ENCODE peak calls at places on chromosomes 6 and 20, in ten cellular contexts. One of them, this sample, is unnamed.

GRCh38 chr6:135583256-135583758 is 85.8 kb upstream of the AHI1 start:
- DNase-seq in hippocampal formation: no peak
- DNase-seq in CD4-positive, alpha-beta memory T cell: no peak
- DNase-seq in SK-N-SH: no peak
- DNase-seq in NCI-H1092: no peak
- DNase-seq in mammary epithelial cell: no peak
- DNase-seq in AG20443: peak; percentile 15
- DNase-seq in left cardiac atrium: no peak
- DNase-seq in GM20000: no peak
- DNase-seq in NCI-H345: no peak
- DNase-seq in this sample: no peak

GRCh38 chr6:14037402-14038277 is 79.9 kb upstream of the CD83 start:
- DNase-seq in left cardiac atrium: no peak
- DNase-seq in mammary epithelial cell: peak; percentile 16
- DNase-seq in NCI-H1092: no peak
- DNase-seq in NCI-H345: no peak
- DNase-seq in hippocampal formation: no peak
- DNase-seq in GM20000: no peak
- DNase-seq in AG20443: peak; percentile 84
- DNase-seq in SK-N-SH: no peak
- DNase-seq in CD4-positive, alpha-beta memory T cell: no peak
- DNase-seq in this sample: no peak

GRCh38 chr6:35083507-35083906 is 57.6 kb downstream of the TCP11 start:
- DNase-seq in AG20443: no peak
- DNase-seq in NCI-H1092: no peak
- DNase-seq in left cardiac atrium: no peak
- DNase-seq in mammary epithelial cell: no peak
- DNase-seq in NCI-H345: no peak
- DNase-seq in GM20000: no peak
- DNase-seq in SK-N-SH: peak; percentile 23
- DNase-seq in CD4-positive, alpha-beta memory T cell: no peak
- DNase-seq in hippocampal formation: no peak
- DNase-seq in this sample: no peak

GRCh38 chr6:153028261-153028660 is 25.8 kb upstream of the MTRF1L start:
- DNase-seq in GM20000: no peak
- DNase-seq in AG20443: peak; percentile 9
- DNase-seq in NCI-H1092: no peak
- DNase-seq in mammary epithelial cell: no peak
- DNase-seq in hippocampal formation: no peak
- DNase-seq in left cardiac atrium: no peak
- DNase-seq in SK-N-SH: no peak
- DNase-seq in NCI-H345: no peak
- DNase-seq in CD4-positive, alpha-beta memory T cell: no peak
- DNase-seq in this sample: no peak

GRCh38 chr20:47223896-47224295 is 132.6 kb downstream of the ZMYND8 start:
- DNase-seq in NCI-H345: no peak
- DNase-seq in NCI-H1092: no peak
- DNase-seq in mammary epithelial cell: no peak
- DNase-seq in AG20443: no peak
- DNase-seq in GM20000: no peak
- DNase-seq in CD4-positive, alpha-beta memory T cell: no peak
- DNase-seq in SK-N-SH: no peak
- DNase-seq in left cardiac atrium: no peak
- DNase-seq in hippocampal formation: no peak
- DNase-seq in this sample: no peak

GRCh38 chr6:87697581-87698552 is 4.2 kb downstream of the AKIRIN2 start:
- DNase-seq in GM20000: no peak
- DNase-seq in AG20443: peak; percentile 35
- DNase-seq in NCI-H1092: no peak
- DNase-seq in SK-N-SH: peak; percentile 63
- DNase-seq in mammary epithelial cell: peak; percentile 27
- DNase-seq in left cardiac atrium: no peak
- DNase-seq in hippocampal formation: no peak
- DNase-seq in CD4-positive, alpha-beta memory T cell: no peak
- DNase-seq in NCI-H345: peak; percentile 63
- DNase-seq in this sample: no peak

GRCh38 chr6:52494298-52495072 is 74.3 kb downstream of the EFHC1 start:
- DNase-seq in NCI-H345: no peak
- DNase-seq in SK-N-SH: no peak
- DNase-seq in left cardiac atrium: no peak
- DNase-seq in mammary epithelial cell: no peak
- DNase-seq in hippocampal formation: no peak
- DNase-seq in GM20000: no peak
- DNase-seq in NCI-H1092: no peak
- DNase-seq in CD4-positive, alpha-beta memory T cell: no peak
- DNase-seq in AG20443: no peak
- DNase-seq in this sample: no peak

GRCh38 chr6:170473226-170473789 is 79.8 kb downstream of the PSMB1 start:
- DNase-seq in NCI-H1092: peak; percentile 44
- DNase-seq in GM20000: no peak
- DNase-seq in CD4-positive, alpha-beta memory T cell: no peak
- DNase-seq in NCI-H345: peak; percentile 23
- DNase-seq in hippocampal formation: no peak
- DNase-seq in SK-N-SH: no peak
- DNase-seq in mammary epithelial cell: no peak
- DNase-seq in left cardiac atrium: peak; percentile 39
- DNase-seq in AG20443: no peak
- DNase-seq in this sample: no peak

GRCh38 chr6:123925360-123925759 is 121.7 kb downstream of the NKAIN2 start:
- DNase-seq in GM20000: peak; percentile 16
- DNase-seq in CD4-positive, alpha-beta memory T cell: no peak
- DNase-seq in left cardiac atrium: no peak
- DNase-seq in NCI-H345: peak; percentile 42
- DNase-seq in SK-N-SH: no peak
- DNase-seq in NCI-H1092: no peak
- DNase-seq in hippocampal formation: no peak
- DNase-seq in AG20443: no peak
- DNase-seq in mammary epithelial cell: peak; percentile 84
- DNase-seq in this sample: peak; percentile 62

GRCh38 chr6:26064619-26065257 is 22.5 kb upstream of the HFE start:
- DNase-seq in mammary epithelial cell: peak; percentile 41
- DNase-seq in SK-N-SH: peak; percentile 46
- DNase-seq in NCI-H1092: peak; percentile 14
- DNase-seq in left cardiac atrium: no peak
- DNase-seq in CD4-positive, alpha-beta memory T cell: peak; percentile 69
- DNase-seq in NCI-H345: peak; percentile 58
- DNase-seq in AG20443: no peak
- DNase-seq in hippocampal formation: no peak
- DNase-seq in GM20000: no peak
- DNase-seq in this sample: peak; percentile 72

GRCh38 chr6:71468841-71469750 is 180.5 kb downstream of the OGFRL1 start:
- DNase-seq in AG20443: peak; percentile 86
- DNase-seq in mammary epithelial cell: peak; percentile 78
- DNase-seq in hippocampal formation: no peak
- DNase-seq in GM20000: no peak
- DNase-seq in left cardiac atrium: peak; percentile 21
- DNase-seq in SK-N-SH: no peak
- DNase-seq in NCI-H345: no peak
- DNase-seq in CD4-positive, alpha-beta memory T cell: no peak
- DNase-seq in NCI-H1092: no peak
- DNase-seq in this sample: no peak

GRCh38 chr6:43962458-43962857 is 164.8 kb downstream of the MRPL14 start:
- DNase-seq in left cardiac atrium: no peak
- DNase-seq in GM20000: no peak
- DNase-seq in NCI-H345: no peak
- DNase-seq in SK-N-SH: no peak
- DNase-seq in hippocampal formation: no peak
- DNase-seq in CD4-positive, alpha-beta memory T cell: no peak
- DNase-seq in NCI-H1092: no peak
- DNase-seq in AG20443: no peak
- DNase-seq in mammary epithelial cell: peak; percentile 40
- DNase-seq in this sample: no peak

GRCh38 chr6:7260291-7261029 is 52.5 kb downstream of the SSR1 start:
- DNase-seq in NCI-H345: no peak
- DNase-seq in mammary epithelial cell: no peak
- DNase-seq in left cardiac atrium: no peak
- DNase-seq in AG20443: no peak
- DNase-seq in NCI-H1092: no peak
- DNase-seq in SK-N-SH: no peak
- DNase-seq in GM20000: no peak
- DNase-seq in CD4-positive, alpha-beta memory T cell: no peak
- DNase-seq in hippocampal formation: no peak
- DNase-seq in this sample: no peak

GRCh38 chr6:54698974-54699373 is 147.6 kb upstream of the FAM83B start:
- DNase-seq in NCI-H1092: no peak
- DNase-seq in AG20443: peak; percentile 6
- DNase-seq in left cardiac atrium: no peak
- DNase-seq in SK-N-SH: no peak
- DNase-seq in CD4-positive, alpha-beta memory T cell: no peak
- DNase-seq in GM20000: peak; percentile 30
- DNase-seq in NCI-H345: no peak
- DNase-seq in hippocampal formation: no peak
- DNase-seq in mammary epithelial cell: peak; percentile 95
- DNase-seq in this sample: no peak

GRCh38 chr6:3913077-3913957 is 64.1 kb downstream of the FAM50B start:
- DNase-seq in GM20000: no peak
- DNase-seq in AG20443: peak; percentile 89
- DNase-seq in left cardiac atrium: peak; percentile 76
- DNase-seq in hippocampal formation: no peak
- DNase-seq in mammary epithelial cell: peak; percentile 96
- DNase-seq in SK-N-SH: no peak
- DNase-seq in CD4-positive, alpha-beta memory T cell: no peak
- DNase-seq in NCI-H1092: peak; percentile 8
- DNase-seq in NCI-H345: peak; percentile 23
- DNase-seq in this sample: peak; percentile 96

GRCh38 chr20:25296094-25297093 is 48.5 kb downstream of the PYGB start:
- DNase-seq in mammary epithelial cell: no peak
- DNase-seq in GM20000: peak; percentile 60
- DNase-seq in hippocampal formation: peak; percentile 43
- DNase-seq in left cardiac atrium: no peak
- DNase-seq in AG20443: peak; percentile 83
- DNase-seq in SK-N-SH: no peak
- DNase-seq in NCI-H345: peak; percentile 19
- DNase-seq in CD4-positive, alpha-beta memory T cell: peak; percentile 17
- DNase-seq in NCI-H1092: no peak
- DNase-seq in this sample: no peak

GRCh38 chr6:17984822-17985660 is 2.4 kb downstream of the KIF13A start:
- DNase-seq in mammary epithelial cell: peak; percentile 16
- DNase-seq in SK-N-SH: no peak
- DNase-seq in NCI-H1092: no peak
- DNase-seq in AG20443: no peak
- DNase-seq in CD4-positive, alpha-beta memory T cell: no peak
- DNase-seq in GM20000: no peak
- DNase-seq in left cardiac atrium: no peak
- DNase-seq in hippocampal formation: no peak
- DNase-seq in NCI-H345: no peak
- DNase-seq in this sample: no peak

GRCh38 chr6:128364766-128365519 is 155.5 kb downstream of the PTPRK start:
- DNase-seq in left cardiac atrium: no peak
- DNase-seq in mammary epithelial cell: no peak
- DNase-seq in AG20443: no peak
- DNase-seq in NCI-H345: no peak
- DNase-seq in GM20000: no peak
- DNase-seq in SK-N-SH: no peak
- DNase-seq in hippocampal formation: no peak
- DNase-seq in CD4-positive, alpha-beta memory T cell: no peak
- DNase-seq in NCI-H1092: no peak
- DNase-seq in this sample: no peak

GRCh38 chr6:32843321-32843978 is 397 bp downstream of the PSMB8 start:
- DNase-seq in mammary epithelial cell: no peak
- DNase-seq in GM20000: no peak
- DNase-seq in AG20443: no peak
- DNase-seq in left cardiac atrium: no peak
- DNase-seq in CD4-positive, alpha-beta memory T cell: no peak
- DNase-seq in SK-N-SH: no peak
- DNase-seq in hippocampal formation: no peak
- DNase-seq in NCI-H345: peak; percentile 22
- DNase-seq in NCI-H1092: no peak
- DNase-seq in this sample: no peak

GRCh38 chr6:15280023-15280422 is 34.2 kb downstream of the JARID2 start:
- DNase-seq in SK-N-SH: no peak
- DNase-seq in CD4-positive, alpha-beta memory T cell: no peak
- DNase-seq in NCI-H345: no peak
- DNase-seq in left cardiac atrium: no peak
- DNase-seq in NCI-H1092: no peak
- DNase-seq in AG20443: peak; percentile 58
- DNase-seq in hippocampal formation: no peak
- DNase-seq in GM20000: no peak
- DNase-seq in mammary epithelial cell: no peak
- DNase-seq in this sample: no peak

GRCh38 chr6:1232578-1232977 is 79.3 kb upstream of the FOXQ1 start:
- DNase-seq in GM20000: no peak
- DNase-seq in NCI-H1092: no peak
- DNase-seq in mammary epithelial cell: no peak
- DNase-seq in hippocampal formation: no peak
- DNase-seq in left cardiac atrium: no peak
- DNase-seq in NCI-H345: no peak
- DNase-seq in SK-N-SH: no peak
- DNase-seq in CD4-positive, alpha-beta memory T cell: no peak
- DNase-seq in AG20443: no peak
- DNase-seq in this sample: no peak

GRCh38 chr6:105209950-105210706 is 30.3 kb upstream of the POPDC3 start:
- DNase-seq in hippocampal formation: no peak
- DNase-seq in NCI-H1092: no peak
- DNase-seq in mammary epithelial cell: peak; percentile 86
- DNase-seq in NCI-H345: no peak
- DNase-seq in AG20443: peak; percentile 70
- DNase-seq in GM20000: no peak
- DNase-seq in left cardiac atrium: no peak
- DNase-seq in CD4-positive, alpha-beta memory T cell: no peak
- DNase-seq in SK-N-SH: no peak
- DNase-seq in this sample: no peak

This sample was measured in NCI-H2029 treated with DMSO at 0.1 percent for 48 hours.